ENCODE peak calls at places on chromosome 21, in eight cellular contexts. M is adrenal gland, S is body of pancreas, Y is lower lobe of right lung, X is PC-3, O is Peyer's patch, Z is fibroblast of lung, G is right atrium auricular region. F is an unnamed sample. For H3K27me3 and H3K4me1, the result is how much of the 10 kb centered on the place peaks cover.

GRCh38 chr21:16084776-16085364 is 355.1 kb downstream of the USP25 start:
- DNase-seq in M (peak), S (peak), Y (no peak), X (peak), O (no peak), Z (peak), G (peak), F (no peak)

GRCh38 chr21:35303085-35303484 is 254.0 kb upstream of the RUNX1 start:
- DNase-seq in M (no peak), S (peak), Y (no peak), X (peak), O (no peak), Z (peak), G (no peak), F (no peak)

GRCh38 chr21:40546657-40547056 is 300.3 kb downstream of the DSCAM start:
- DNase-seq in M (no peak), S (no peak), Y (no peak), X (no peak), O (no peak), Z (no peak), G (no peak), F (no peak)

GRCh38 chr21:14880922-14881321 is 183.9 kb downstream of the NRIP1 start:
- DNase-seq in M (no peak), S (no peak), Y (no peak), X (peak), O (no peak), Z (peak), G (no peak), F (no peak)

GRCh38 chr21:27802816-27803475 is 836.1 kb upstream of the ADAMTS5 start:
- DNase-seq in M (peak), S (peak), Y (no peak), X (peak), O (peak), Z (no peak), G (no peak), F (peak)

GRCh38 chr21:16145479-16145878 is 415.7 kb downstream of the USP25 start:
- DNase-seq in M (no peak), S (no peak), Y (no peak), X (no peak), O (no peak), Z (no peak), G (no peak), F (peak)

GRCh38 chr21:37193676-37194075 is 73.5 kb downstream of the VPS26C start:
- DNase-seq in M (no peak), S (no peak), Y (no peak), X (no peak), O (peak), Z (no peak), G (no peak), F (no peak)

GRCh38 chr21:46154155-46154954 is 1.0 kb downstream of the FTCD start:
- DNase-seq in M (peak), S (no peak), Y (peak), X (no peak), O (peak), Z (no peak), G (no peak), F (peak)

GRCh38 chr21:33265664-33266049 is 510 bp upstream of the IL10RB start:
- DNase-seq in M (peak), S (peak), Y (peak), X (peak), O (peak), Z (no peak), G (peak), F (no peak)

GRCh38 chr21:42424848-42425602 is 21.3 kb downstream of the UBASH3A start:
- DNase-seq in M (no peak), S (no peak), Y (peak), X (no peak), O (peak), Z (no peak), G (no peak), F (no peak)

GRCh38 chr21:42426424-42426823 is 22.7 kb downstream of the UBASH3A start:
- DNase-seq in M (no peak), S (peak), Y (no peak), X (no peak), O (no peak), Z (no peak), G (no peak), F (no peak)

GRCh38 chr21:42425603-42425985 is 21.9 kb downstream of the UBASH3A start:
- DNase-seq in M (no peak), S (no peak), Y (no peak), X (no peak), O (no peak), Z (no peak), G (no peak), F (no peak)

GRCh38 chr21:42427809-42428419 is 24.2 kb downstream of the UBASH3A start:
- DNase-seq in M (no peak), S (no peak), Y (no peak), X (no peak), O (no peak), Z (no peak), G (no peak), F (no peak)

DNA sequence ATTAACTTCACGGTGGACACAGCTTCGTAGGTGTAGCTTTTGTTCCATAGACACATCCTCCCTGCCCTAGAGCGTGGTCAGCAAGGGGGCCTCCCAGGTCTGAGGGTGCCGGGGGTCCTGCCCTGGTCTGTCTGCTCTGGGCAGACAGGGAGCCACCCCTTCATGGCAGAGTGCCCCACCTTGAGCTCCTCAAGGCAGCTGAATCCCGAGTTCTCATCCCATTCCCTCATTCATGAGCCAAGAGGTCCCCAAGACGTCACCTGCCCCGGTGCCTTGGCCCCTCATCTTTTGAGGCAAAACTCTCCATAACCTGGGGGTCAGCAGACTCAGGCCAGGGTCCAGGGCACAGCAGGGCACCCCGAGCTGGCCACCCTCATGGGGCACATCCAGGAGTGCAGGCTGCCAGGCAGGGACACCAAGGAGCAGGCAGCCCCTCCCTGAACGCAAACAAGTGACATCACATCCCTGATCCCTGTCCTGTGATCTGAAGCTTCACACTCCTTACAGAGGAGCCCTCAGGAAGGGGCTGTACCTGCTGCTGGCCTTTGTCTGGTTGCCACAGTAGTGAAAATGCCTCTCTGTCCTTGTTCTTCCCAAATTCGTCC is 23.3 kb downstream of the UBASH3A start:
- DNase-seq in M (no peak), S (no peak), Y (no peak), X (no peak), O (no peak), Z (no peak), G (no peak), F (no peak)
- H3K27me3 ChIP-seq in M (under half), S (under half), Y (under half), X (under half), O (under half), Z (under half), G (under half), F (under half)

GRCh38 chr21:38985423-38986378 is 180.0 kb downstream of the ETS2 start:
- DNase-seq in M (peak), S (peak), Y (peak), X (no peak), O (peak), Z (peak), G (peak), F (peak)

GRCh38 chr21:38984982-38985422 is 179.3 kb downstream of the ETS2 start:
- DNase-seq in M (peak), S (no peak), Y (no peak), X (no peak), O (no peak), Z (peak), G (no peak), F (peak)

GRCh38 chr21:38982804-38983203 is 177.1 kb downstream of the ETS2 start:
- DNase-seq in M (no peak), S (no peak), Y (no peak), X (no peak), O (no peak), Z (no peak), G (no peak), F (no peak)

GRCh38 chr21:38983560-38983959 is 177.8 kb downstream of the ETS2 start:
- DNase-seq in M (no peak), S (no peak), Y (no peak), X (no peak), O (no peak), Z (no peak), G (no peak), F (no peak)

DNA sequence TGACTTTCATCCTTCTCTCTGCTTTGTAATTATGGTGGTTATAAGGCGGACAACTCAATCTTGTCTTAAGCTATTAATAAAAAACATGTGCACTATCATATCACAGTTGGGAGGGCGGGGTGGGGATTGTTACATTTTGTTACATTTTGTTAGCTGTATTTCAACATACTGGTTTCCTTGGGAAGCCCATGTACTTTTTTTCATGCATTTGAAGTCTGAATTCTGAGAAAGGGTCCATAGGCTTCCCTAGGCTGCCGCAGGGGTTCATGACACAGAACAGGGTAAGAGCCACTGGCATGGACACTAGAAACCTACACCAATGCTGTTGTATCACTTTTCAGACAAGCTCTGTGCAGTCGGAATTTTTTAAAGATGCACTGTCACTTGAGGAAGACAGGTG is 178.8 kb downstream of the ETS2 start:
- DNase-seq in M (no peak), S (no peak), Y (no peak), X (no peak), O (no peak), Z (no peak), G (no peak), F (no peak)
- H3K4me1 ChIP-seq in M (under half), S (under half), Y (half or more), X (under half), O (under half), Z (under half), G (under half), F (under half)

GRCh38 chr21:41975391-41976272 is 21.8 kb upstream of the C2CD2 start:
- DNase-seq in M (peak), S (no peak), Y (no peak), X (no peak), O (peak), Z (no peak), G (no peak), F (no peak)

GRCh38 chr21:41973427-41973831 is 19.6 kb upstream of the C2CD2 start:
- DNase-seq in M (peak), S (no peak), Y (no peak), X (peak), O (peak), Z (no peak), G (peak), F (no peak)

GRCh38 chr21:41974752-41975053 is 20.9 kb upstream of the C2CD2 start:
- DNase-seq in M (peak), S (no peak), Y (no peak), X (no peak), O (peak), Z (no peak), G (peak), F (no peak)

GRCh38 chr21:41972511-41973205 is 18.8 kb upstream of the C2CD2 start:
- DNase-seq in M (peak), S (no peak), Y (no peak), X (no peak), O (peak), Z (no peak), G (peak), F (no peak)

DNA sequence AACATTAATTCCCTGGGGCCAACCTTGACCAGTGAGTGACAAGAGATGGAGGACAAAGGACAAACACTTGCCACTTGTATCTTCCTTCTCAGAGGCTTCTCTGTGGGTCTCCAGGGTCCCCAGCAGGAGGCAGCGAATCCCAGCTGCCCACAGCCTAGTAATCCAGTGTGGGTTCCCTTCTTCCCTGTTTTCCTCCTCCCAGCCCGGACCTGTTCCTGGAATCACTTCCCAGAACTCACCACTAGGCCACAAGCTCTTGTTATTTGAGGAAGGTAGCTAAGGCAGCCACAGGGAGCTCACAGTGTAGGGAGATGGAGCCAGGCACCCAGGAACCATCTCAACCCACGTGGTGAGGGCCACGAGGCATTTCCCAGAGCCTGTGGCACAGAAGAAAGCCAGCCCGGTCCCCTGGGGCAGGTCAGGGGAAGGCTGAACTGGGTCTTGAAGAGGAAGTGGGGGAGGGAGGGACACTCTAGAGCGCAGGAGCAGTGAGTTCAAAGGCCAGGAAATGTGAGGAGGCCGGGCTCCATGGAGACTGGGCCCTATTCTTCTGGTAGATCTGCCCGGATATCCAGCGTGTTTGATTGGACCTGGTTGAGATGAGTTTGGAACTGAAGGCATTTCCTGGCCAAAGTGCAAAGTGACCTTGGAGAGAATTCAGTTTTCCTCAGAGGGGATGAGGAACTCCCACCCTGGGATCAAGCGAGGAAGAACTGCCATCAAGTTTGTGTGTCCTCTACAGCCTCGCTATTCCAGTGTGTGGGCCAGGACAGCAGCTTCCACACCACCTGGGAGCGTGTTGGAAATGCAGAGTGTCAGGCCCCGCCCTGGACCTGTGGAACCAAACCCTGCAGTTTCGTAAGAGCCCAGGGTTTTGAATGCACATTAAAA is 20.3 kb upstream of the C2CD2 start:
- DNase-seq in M (peak), S (no peak), Y (no peak), X (no peak), O (peak), Z (no peak), G (peak), F (no peak)
- TF ChIP-seq CTCF in M (no peak), S (no peak), Y (no peak), X (peak), O (peak), Z (no peak), G (no peak), F (peak)

DNA sequence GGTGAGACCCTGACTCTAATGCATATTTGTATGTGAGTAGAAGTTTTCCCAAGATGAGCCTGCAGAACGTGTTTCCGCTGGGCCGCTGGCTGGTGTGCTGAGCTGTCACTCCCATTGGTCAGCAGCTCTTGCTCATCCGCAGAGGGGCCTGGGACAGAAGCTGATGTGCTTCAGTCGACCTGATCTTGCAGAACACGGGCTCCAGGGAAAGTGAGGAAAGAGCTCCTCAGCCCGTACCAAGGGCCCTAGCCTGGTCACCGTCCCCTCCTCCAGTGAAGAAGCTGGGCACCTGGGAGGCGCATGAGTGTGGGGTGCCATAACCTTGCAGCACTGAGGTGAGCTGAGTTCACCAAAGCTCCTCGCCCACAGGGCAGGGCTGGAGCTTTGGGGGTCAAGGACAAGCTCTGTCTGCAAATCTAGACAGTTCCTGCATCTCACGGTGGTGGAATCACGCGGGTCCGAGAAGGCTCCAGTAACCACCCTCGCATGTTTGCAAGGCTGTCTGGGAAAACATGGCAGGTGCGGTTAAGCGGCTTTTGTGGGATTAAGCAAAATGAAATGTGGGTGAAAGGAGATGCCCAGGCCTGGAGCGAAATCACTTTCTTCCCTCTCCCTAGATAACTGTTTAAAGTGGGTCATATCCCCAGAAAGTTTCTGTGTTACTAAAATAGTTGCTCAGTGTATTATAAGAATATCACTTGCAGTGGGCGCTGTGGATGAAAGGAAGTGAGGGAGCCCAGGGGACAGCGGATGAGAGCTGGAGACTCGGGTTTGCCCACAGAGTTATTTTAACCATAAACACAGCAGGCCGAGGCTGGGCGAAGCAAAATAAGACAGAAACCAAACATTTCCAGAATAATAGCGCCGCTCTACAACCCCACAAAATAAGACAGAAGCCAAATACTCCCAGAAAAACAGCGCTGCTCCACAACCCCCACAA is 33.1 kb upstream of the LRRC3 start:
- DNase-seq in M (no peak), S (no peak), Y (peak), X (no peak), O (peak), Z (no peak), G (no peak), F (no peak)
- H3K27me3 ChIP-seq in M (under half), S (under half), Y (under half), X (under half), O (under half), Z (under half), G (under half), F (under half)

GRCh38 chr21:24552491-24552890 is 1054.8 kb downstream of the MRPL39 start:
- DNase-seq in M (no peak), S (no peak), Y (no peak), X (no peak), O (no peak), Z (no peak), G (no peak), F (no peak)
- H3K4me1 ChIP-seq in M (under half), S (under half), Y (under half), X (under half), O (under half), Z (under half), G (under half), F (under half)